ENCODE peak calls at places on chromosome 9, in five cellular contexts. One of them, this sample, is unnamed.

GRCh38 chr9:128145536-128145935 is 3.7 kb upstream of the LCN2 start:
- DNase-seq in trophoblast cell: peak; percentile 93
- DNase-seq in mesenchymal stem cell: no peak
- DNase-seq in H9: no peak
- DNase-seq in neuronal stem cell: no peak
- DNase-seq in this sample: no peak

GRCh38 chr9:99035313-99035712 is 69.6 kb upstream of the TGFBR1 start:
- DNase-seq in trophoblast cell: no peak
- DNase-seq in mesenchymal stem cell: no peak
- DNase-seq in H9: no peak
- DNase-seq in neuronal stem cell: no peak
- DNase-seq in this sample: no peak

GRCh38 chr9:71242081-71242480 is 120.7 kb upstream of the TRPM3 start:
- DNase-seq in trophoblast cell: no peak
- DNase-seq in mesenchymal stem cell: no peak
- DNase-seq in H9: no peak
- DNase-seq in neuronal stem cell: no peak
- DNase-seq in this sample: no peak

GRCh38 chr9:4748612-4749011 is 7.6 kb upstream of the AK3 start:
- DNase-seq in trophoblast cell: no peak
- DNase-seq in mesenchymal stem cell: no peak
- DNase-seq in H9: no peak
- DNase-seq in neuronal stem cell: no peak
- DNase-seq in this sample: no peak

GRCh38 chr9:394347-395052 is 179.8 kb downstream of the DOCK8 start:
- DNase-seq in trophoblast cell: no peak
- DNase-seq in mesenchymal stem cell: no peak
- DNase-seq in H9: no peak
- DNase-seq in neuronal stem cell: no peak
- DNase-seq in this sample: no peak

GRCh38 chr9:77977210-77977611 is 54.4 kb downstream of the GNAQ start:
- DNase-seq in trophoblast cell: peak; percentile 13
- DNase-seq in mesenchymal stem cell: peak; percentile 58
- DNase-seq in H9: peak; percentile 68
- DNase-seq in neuronal stem cell: peak; percentile 30
- DNase-seq in this sample: peak; percentile 44

GRCh38 chr9:135797507-135798302 is 95.7 kb downstream of the KCNT1 start:
- DNase-seq in trophoblast cell: no peak
- DNase-seq in mesenchymal stem cell: peak; percentile 34
- DNase-seq in H9: peak; percentile 78
- DNase-seq in neuronal stem cell: peak; percentile 51
- DNase-seq in this sample: peak; percentile 33

GRCh38 chr9:136751244-136751643 is 2.9 kb upstream of the LCN6 start:
- DNase-seq in trophoblast cell: no peak
- DNase-seq in mesenchymal stem cell: no peak
- DNase-seq in H9: no peak
- DNase-seq in neuronal stem cell: no peak
- DNase-seq in this sample: no peak

GRCh38 chr9:78026947-78027346 is 4.7 kb downstream of the GNAQ start:
- DNase-seq in trophoblast cell: no peak
- DNase-seq in mesenchymal stem cell: peak; percentile 33
- DNase-seq in H9: no peak
- DNase-seq in neuronal stem cell: no peak
- DNase-seq in this sample: no peak

GRCh38 chr9:69097053-69097452 is 61.5 kb downstream of the FXN start:
- DNase-seq in trophoblast cell: peak; percentile 47
- DNase-seq in mesenchymal stem cell: peak; percentile 83
- DNase-seq in H9: no peak
- DNase-seq in neuronal stem cell: no peak
- DNase-seq in this sample: no peak

GRCh38 chr9:120610975-120611689 is 31.2 kb upstream of the CDK5RAP2 start:
- DNase-seq in trophoblast cell: no peak
- DNase-seq in mesenchymal stem cell: no peak
- DNase-seq in H9: no peak
- DNase-seq in neuronal stem cell: no peak
- DNase-seq in this sample: no peak

GRCh38 chr9:128215491-128216404 is 12.6 kb downstream of the DNM1 start:
- DNase-seq in trophoblast cell: no peak
- DNase-seq in mesenchymal stem cell: peak; percentile 76
- DNase-seq in H9: no peak
- DNase-seq in neuronal stem cell: no peak
- DNase-seq in this sample: no peak

GRCh38 chr9:9016597-9016996 is 1217.0 kb upstream of the DMAC1 start:
- DNase-seq in trophoblast cell: no peak
- DNase-seq in mesenchymal stem cell: no peak
- DNase-seq in H9: no peak
- DNase-seq in neuronal stem cell: no peak
- DNase-seq in this sample: no peak

GRCh38 chr9:109115931-109116541 is 3.7 kb downstream of the TMEM245 start:
- DNase-seq in trophoblast cell: no peak
- DNase-seq in mesenchymal stem cell: no peak
- DNase-seq in H9: no peak
- DNase-seq in neuronal stem cell: no peak
- DNase-seq in this sample: no peak

GRCh38 chr9:130983283-130983670 is 25.7 kb upstream of the LAMC3 start:
- DNase-seq in trophoblast cell: no peak
- DNase-seq in mesenchymal stem cell: no peak
- DNase-seq in H9: no peak
- DNase-seq in neuronal stem cell: no peak
- DNase-seq in this sample: no peak

GRCh38 chr9:22067196-22067595 is 58.1 kb upstream of the CDKN2B start:
- DNase-seq in trophoblast cell: no peak
- DNase-seq in mesenchymal stem cell: no peak
- DNase-seq in H9: no peak
- DNase-seq in neuronal stem cell: no peak
- DNase-seq in this sample: no peak

GRCh38 chr9:12631866-12632265 is 61.3 kb upstream of the TYRP1 start:
- DNase-seq in trophoblast cell: no peak
- DNase-seq in mesenchymal stem cell: no peak
- DNase-seq in H9: no peak
- DNase-seq in neuronal stem cell: no peak
- DNase-seq in this sample: no peak

GRCh38 chr9:12627091-12627490 is 66.1 kb upstream of the TYRP1 start:
- DNase-seq in trophoblast cell: no peak
- DNase-seq in mesenchymal stem cell: no peak
- DNase-seq in H9: no peak
- DNase-seq in neuronal stem cell: no peak
- DNase-seq in this sample: no peak

GRCh38 chr9:12625844-12626243 is 67.3 kb upstream of the TYRP1 start:
- DNase-seq in trophoblast cell: no peak
- DNase-seq in mesenchymal stem cell: no peak
- DNase-seq in H9: no peak
- DNase-seq in neuronal stem cell: no peak
- DNase-seq in this sample: no peak

GRCh38 chr9:12628546-12628945 is 64.6 kb upstream of the TYRP1 start:
- DNase-seq in trophoblast cell: no peak
- DNase-seq in mesenchymal stem cell: no peak
- DNase-seq in H9: no peak
- DNase-seq in neuronal stem cell: no peak
- DNase-seq in this sample: no peak

DNA sequence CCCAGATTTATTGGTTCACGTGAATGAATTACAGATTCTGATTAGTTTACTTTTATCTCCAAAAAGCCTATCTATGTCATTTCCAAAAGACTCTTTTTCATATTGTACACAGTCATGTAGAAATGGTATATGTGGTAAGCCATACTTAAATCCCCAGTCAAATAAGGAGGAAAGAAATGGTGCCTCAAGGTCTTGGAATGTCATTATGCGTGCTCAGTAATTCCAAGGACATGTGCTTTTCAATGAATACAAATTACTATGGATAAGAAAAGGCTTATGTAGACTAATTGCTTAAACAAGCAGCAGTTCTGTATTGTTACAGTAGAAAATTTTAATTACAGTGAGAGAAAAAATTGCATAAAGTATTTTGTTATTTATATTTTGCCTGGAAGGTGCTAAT is 64.1 kb upstream of the TYRP1 start:
- DNase-seq in trophoblast cell: no peak
- DNase-seq in mesenchymal stem cell: no peak
- DNase-seq in H9: no peak
- DNase-seq in neuronal stem cell: no peak
- DNase-seq in this sample: no peak
- H2BK12ac ChIP-seq in trophoblast cell: no peak overlapping the region
- H2BK12ac ChIP-seq in mesenchymal stem cell: no peak overlapping the region
- H2BK12ac ChIP-seq in H9: no peak overlapping the region
- H2BK12ac ChIP-seq in neuronal stem cell: no peak overlapping the region
- H2BK12ac ChIP-seq in this sample: no peak overlapping the region

DNA sequence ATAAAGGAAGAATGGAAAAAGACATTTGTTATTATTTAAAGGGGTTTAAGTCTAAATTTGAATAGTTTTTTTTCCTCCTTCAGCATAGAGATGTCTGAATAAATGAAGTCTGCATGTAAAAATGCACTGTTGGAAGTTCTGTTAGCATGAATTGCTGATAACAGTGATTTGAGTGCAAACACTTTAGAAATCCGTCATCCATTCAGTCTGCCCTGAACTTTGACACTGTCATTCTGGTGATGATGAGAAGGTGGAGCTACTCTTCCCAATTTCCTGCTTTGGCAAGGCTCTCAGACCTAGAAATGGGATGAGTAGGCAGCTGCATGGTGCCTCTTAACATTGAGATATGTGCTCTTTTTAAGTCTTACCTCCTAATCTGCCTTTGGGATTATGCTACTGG is 84.7 kb downstream of the GAPVD1 start:
- DNase-seq in trophoblast cell: no peak
- DNase-seq in mesenchymal stem cell: no peak
- DNase-seq in H9: no peak
- DNase-seq in neuronal stem cell: no peak
- DNase-seq in this sample: no peak
- H2BK12ac ChIP-seq in trophoblast cell: no peak overlapping the region
- H2BK12ac ChIP-seq in mesenchymal stem cell: no peak overlapping the region
- H2BK12ac ChIP-seq in H9: no peak overlapping the region
- H2BK12ac ChIP-seq in neuronal stem cell: no peak overlapping the region
- H2BK12ac ChIP-seq in this sample: no peak overlapping the region

DNA sequence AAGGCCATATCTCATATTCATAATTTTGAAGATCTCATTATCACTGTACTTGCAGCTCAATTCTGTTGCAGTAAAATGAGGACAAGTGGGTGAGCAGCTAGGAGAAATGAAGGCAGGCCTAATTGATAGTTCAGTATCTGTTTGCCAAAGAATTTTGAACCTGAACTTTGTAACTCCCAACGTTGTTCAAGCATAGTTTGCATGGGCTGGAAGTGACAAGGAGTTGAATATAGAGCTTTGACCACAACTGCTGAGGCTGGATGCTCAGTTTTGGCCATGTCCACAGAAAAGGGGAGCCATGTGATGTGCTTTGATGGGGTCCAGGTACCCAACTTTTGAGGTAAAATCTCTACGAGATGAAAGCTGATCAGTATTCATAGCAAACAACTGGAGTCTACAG is 177.5 kb downstream of the NXNL2 start:
- DNase-seq in trophoblast cell: no peak
- DNase-seq in mesenchymal stem cell: no peak
- DNase-seq in H9: no peak
- DNase-seq in neuronal stem cell: no peak
- DNase-seq in this sample: no peak
- H2BK12ac ChIP-seq in trophoblast cell: no peak overlapping the region
- H2BK12ac ChIP-seq in mesenchymal stem cell: no peak overlapping the region
- H2BK12ac ChIP-seq in H9: no peak overlapping the region
- H2BK12ac ChIP-seq in neuronal stem cell: no peak overlapping the region
- H2BK12ac ChIP-seq in this sample: no peak overlapping the region

GRCh38 chr9:86868611-86869010 is 78.7 kb downstream of the GAS1 start:
- DNase-seq in trophoblast cell: no peak
- DNase-seq in mesenchymal stem cell: no peak
- DNase-seq in H9: no peak
- DNase-seq in neuronal stem cell: no peak
- DNase-seq in this sample: no peak

GRCh38 chr9:86867658-86868313 is 79.5 kb downstream of the GAS1 start:
- DNase-seq in trophoblast cell: no peak
- DNase-seq in mesenchymal stem cell: no peak
- DNase-seq in H9: no peak
- DNase-seq in neuronal stem cell: no peak
- DNase-seq in this sample: no peak

GRCh38 chr9:86865957-86866356 is 81.3 kb downstream of the GAS1 start:
- DNase-seq in trophoblast cell: no peak
- DNase-seq in mesenchymal stem cell: no peak
- DNase-seq in H9: no peak
- DNase-seq in neuronal stem cell: no peak
- DNase-seq in this sample: no peak

GRCh38 chr9:86866739-86867138 is 80.6 kb downstream of the GAS1 start:
- DNase-seq in trophoblast cell: no peak
- DNase-seq in mesenchymal stem cell: no peak
- DNase-seq in H9: no peak
- DNase-seq in neuronal stem cell: no peak
- DNase-seq in this sample: no peak
- H2BK12ac ChIP-seq in trophoblast cell: no peak overlapping the region
- H2BK12ac ChIP-seq in mesenchymal stem cell: no peak overlapping the region
- H2BK12ac ChIP-seq in H9: no peak overlapping the region
- H2BK12ac ChIP-seq in neuronal stem cell: no peak overlapping the region
- H2BK12ac ChIP-seq in this sample: no peak overlapping the region

DNA sequence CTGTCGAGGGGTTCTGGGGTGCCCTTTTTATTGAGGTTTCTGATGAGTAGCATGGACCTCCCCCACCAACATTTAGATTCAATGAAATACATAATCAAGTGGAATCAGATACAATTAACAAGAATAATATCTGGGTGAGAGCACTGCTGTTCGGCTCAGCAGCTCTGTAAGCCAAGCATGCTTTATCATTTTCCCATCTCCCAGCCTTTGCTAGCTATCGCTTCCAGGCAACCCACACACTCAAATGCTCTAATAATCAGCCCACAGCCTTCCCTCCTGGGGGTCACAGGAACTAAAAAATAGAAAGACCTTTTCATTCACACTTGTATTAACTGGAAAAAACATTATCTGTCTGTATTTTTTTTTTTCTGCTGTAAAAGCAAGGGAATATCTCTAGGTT is 8.9 kb downstream of the PLPPR1 start:
- DNase-seq in trophoblast cell: no peak
- DNase-seq in mesenchymal stem cell: no peak
- DNase-seq in H9: no peak
- DNase-seq in neuronal stem cell: no peak
- DNase-seq in this sample: no peak
- H2BK12ac ChIP-seq in trophoblast cell: no peak overlapping the region
- H2BK12ac ChIP-seq in mesenchymal stem cell: no peak overlapping the region
- H2BK12ac ChIP-seq in H9: no peak overlapping the region
- H2BK12ac ChIP-seq in neuronal stem cell: no peak overlapping the region
- H2BK12ac ChIP-seq in this sample: no peak overlapping the region

This sample was measured in H1.